ENCODE peak calls at places on chromosomes 3 and 15, in five cellular contexts. V is adipocyte; M is endothelial cell of umbilical vein; J is CD8-positive, alpha-beta memory T cell; K is ascending aorta. D is an unnamed sample.

GRCh38 chr3:172127929-172128580 is 88.7 kb downstream of the FNDC3B start:
- DNase-seq in K (no peak), M (no peak), J (no peak), V (no peak), D (no peak)

GRCh38 chr15:96273317-96274086 is 57.0 kb upstream of the NR2F2 start:
- DNase-seq in V (peak; percentile 57), M (peak; percentile 94), K (no peak), J (no peak), D (peak; percentile 97)

GRCh38 chr3:168730073-168730472 is 634.3 kb upstream of the GOLIM4 start:
- DNase-seq in J (no peak), V (no peak), M (no peak), K (no peak), D (no peak)

GRCh38 chr3:136142592-136142991 is 53.5 kb downstream of the MSL2 start:
- DNase-seq in K (no peak), M (peak; percentile 87), V (peak; percentile 56), J (no peak), D (peak; percentile 8)

GRCh38 chr3:98954806-98955205 is 53.3 kb upstream of the DCBLD2 start:
- DNase-seq in M (no peak), V (peak; percentile 34), K (no peak), J (no peak), D (no peak)

GRCh38 chr3:111080357-111080937 is 8.8 kb downstream of the NECTIN3 start:
- DNase-seq in V (peak; percentile 81), M (peak; percentile 66), J (no peak), K (no peak), D (no peak)

GRCh38 chr3:42742688-42743087 is 30.4 kb downstream of the CCDC13 start:
- DNase-seq in V (no peak), K (no peak), J (no peak), M (no peak), D (no peak)

GRCh38 chr3:140708815-140709214 is 31.0 kb downstream of the TRIM42 start:
- DNase-seq in J (no peak), M (no peak), K (no peak), V (peak; percentile 34), D (no peak)

GRCh38 chr15:64163662-64164362 is 990 bp upstream of the PPIB start:
- DNase-seq in M (no peak), K (no peak), V (no peak), J (no peak), D (no peak)

GRCh38 chr3:189464800-189465199 is 166.4 kb upstream of the TP63 start:
- DNase-seq in V (no peak), J (no peak), K (no peak), M (no peak), D (no peak)

GRCh38 chr3:5197470-5198312 is 10.2 kb downstream of the EDEM1 start:
- DNase-seq in M (no peak), K (no peak), V (peak; percentile 83), J (peak; percentile 65), D (no peak)

GRCh38 chr15:40930430-40931299 is 1.5 kb downstream of the DLL4 start:
- DNase-seq in K (no peak), M (peak; percentile 97), J (peak; percentile 41), V (peak; percentile 47), D (no peak)

GRCh38 chr15:62782100-62782791 is 260.3 kb upstream of the TPM1 start:
- DNase-seq in J (peak; percentile 6), V (peak; percentile 93), K (peak; percentile 91), M (peak; percentile 90), D (peak; percentile 56)

GRCh38 chr3:82506204-82506603 is 744.8 kb upstream of the GBE1 start:
- DNase-seq in M (no peak), J (no peak), K (no peak), V (no peak), D (no peak)

GRCh38 chr15:26805470-26805869 is 32.6 kb upstream of the GABRB3 start:
- DNase-seq in K (no peak), V (no peak), M (no peak), J (no peak), D (no peak)

GRCh38 chr3:179526989-179527391 is 35.7 kb upstream of the ACTL6A start:
- DNase-seq in K (peak; percentile 70), J (no peak), M (peak; percentile 94), V (peak; percentile 62), D (peak; percentile 78)

GRCh38 chr3:161413127-161413854 is 42.0 kb upstream of the SPTSSB start:
- DNase-seq in J (no peak), K (peak; percentile 73), V (peak; percentile 68), M (peak; percentile 66), D (peak; percentile 93)

GRCh38 chr15:44296625-44297524 is 8.4 kb downstream of the GOLM2 start:
- DNase-seq in J (no peak), M (peak; percentile 18), V (peak; percentile 44), K (no peak), D (no peak)

GRCh38 chr15:66724732-66725467 is 22.9 kb downstream of the SMAD6 start:
- DNase-seq in K (no peak), M (no peak), J (no peak), V (peak; percentile 91), D (no peak)

GRCh38 chr3:160797306-160797705 is 41.3 kb downstream of the PPM1L start:
- DNase-seq in K (no peak), M (no peak), V (no peak), J (no peak), D (no peak)

GRCh38 chr3:143972495-143973351 is 1.1 kb downstream of the DIPK2A start:
- DNase-seq in K (peak; percentile 88), M (peak; percentile 85), J (peak; percentile 78), V (peak; percentile 93), D (peak; percentile 70)

GRCh38 chr3:85476891-85477495 is 518.2 kb downstream of the CADM2 start:
- DNase-seq in V (no peak), J (no peak), M (no peak), K (no peak), D (no peak)

GRCh38 chr3:166304509-166305063 is 467.4 kb upstream of the BCHE start:
- DNase-seq in M (no peak), K (no peak), J (no peak), V (no peak), D (no peak)

GRCh38 chr3:66662894-66663293 is 162.1 kb upstream of the LRIG1 start:
- DNase-seq in M (no peak), K (no peak), V (no peak), J (no peak), D (no peak)

GRCh38 chr15:36885709-36886108 is 214.6 kb downstream of the MEIS2 start:
- DNase-seq in J (no peak), K (no peak), M (no peak), V (no peak), D (no peak)

GRCh38 chr3:111712294-111713180 is 117.4 kb upstream of the ZBED2 start:
- DNase-seq in V (no peak), K (peak; percentile 82), M (no peak), J (no peak), D (peak; percentile 74)

GRCh38 chr3:192933779-192934456 is 16.3 kb upstream of the MB21D2 start:
- DNase-seq in V (no peak), K (no peak), J (no peak), M (no peak), D (no peak)

GRCh38 chr3:122312826-122313225 is 12.2 kb upstream of the CSTA start:
- DNase-seq in V (no peak), K (no peak), M (no peak), J (no peak), D (no peak)

GRCh38 chr15:89003865-89004725 is 84.2 kb upstream of the ABHD2 start:
- DNase-seq in K (peak; percentile 69), V (peak; percentile 53), J (peak; percentile 8), M (peak; percentile 8), D (peak; percentile 17)

GRCh38 chr3:108051005-108051404 is 39.8 kb downstream of the CD47 start:
- DNase-seq in J (no peak), K (no peak), M (no peak), V (peak; percentile 45), D (no peak)

GRCh38 chr3:52051444-52051843 is 4.9 kb downstream of the DUSP7 start:
- DNase-seq in V (no peak), M (no peak), J (no peak), K (no peak), D (no peak)

GRCh38 chr3:52053307-52054304 is 2.8 kb downstream of the DUSP7 start:
- DNase-seq in M (peak; percentile 62), J (peak; percentile 27), K (no peak), V (peak; percentile 36), D (no peak)

GRCh38 chr3:52054689-52055511 is 1.5 kb downstream of the DUSP7 start:
- DNase-seq in J (peak; percentile 27), V (peak; percentile 69), K (no peak), M (peak; percentile 20), D (no peak)

GRCh38 chr3:52050571-52050970 is 5.8 kb downstream of the DUSP7 start:
- DNase-seq in V (no peak), M (no peak), J (no peak), K (no peak), D (no peak)

GRCh38 chr3:52052831-52053306 is 3.5 kb downstream of the DUSP7 start:
- DNase-seq in K (peak; percentile 94), J (peak; percentile 30), V (peak; percentile 86), M (peak; percentile 86), D (peak; percentile 34)
- H3K4me3 ChIP-seq in K (peak overlapping the region; percentile 69), J (peak overlapping the region; percentile 66), V (peak overlapping the region; percentile 51), M (peak overlapping the region; percentile 11), D (no peak overlapping the region)

GRCh38 chr3:100364421-100364820 is 29.9 kb downstream of the NIT2 start:
- DNase-seq in V (no peak), J (no peak), K (no peak), M (no peak), D (no peak)

GRCh38 chr3:100368421-100368820 is 32.5 kb downstream of the TOMM70 start:
- DNase-seq in K (no peak), J (no peak), V (no peak), M (peak; percentile 33), D (no peak)

GRCh38 chr3:100361897-100362296 is 27.3 kb downstream of the NIT2 start:
- DNase-seq in K (no peak), V (no peak), M (no peak), J (no peak), D (peak; percentile 37)

GRCh38 chr3:100370751-100371150 is 30.1 kb downstream of the TOMM70 start:
- DNase-seq in M (no peak), V (no peak), K (no peak), J (no peak), D (no peak)

GRCh38 chr3:100366424-100366823 is 31.9 kb downstream of the NIT2 start:
- DNase-seq in K (no peak), V (no peak), J (no peak), M (no peak), D (no peak)
- H3K36me3 ChIP-seq in K (peaks cover 40% of the 10 kb centered on the region), V (peaks cover 88% of the 10 kb centered on the region), J (peaks cover 26% of the 10 kb centered on the region), M (peaks cover 7% of the 10 kb centered on the region), D (peaks cover 96% of the 10 kb centered on the region)

DNA sequence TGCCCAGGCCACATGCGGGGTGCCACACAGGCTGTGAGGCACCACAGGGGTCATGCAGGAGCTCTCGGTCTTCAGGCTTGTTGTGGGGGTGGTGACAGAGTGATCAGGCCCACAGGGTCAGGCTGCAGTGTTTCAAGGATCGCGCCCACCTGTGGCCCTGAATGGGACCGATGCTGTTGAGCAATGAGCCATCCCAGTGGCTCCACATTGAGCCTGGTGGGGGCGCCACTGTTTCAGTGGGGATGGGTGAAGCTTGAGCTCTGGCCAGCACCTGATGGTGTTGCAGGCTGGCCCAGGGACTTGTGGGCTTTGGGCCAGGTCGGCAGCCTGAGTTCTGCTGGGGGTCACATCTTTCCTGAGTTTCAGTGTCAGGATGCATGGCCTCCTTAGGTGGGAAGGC is 230.1 kb downstream of the UBE3A start:
- DNase-seq in J (no peak), K (no peak), V (no peak), M (no peak), D (no peak)
- H3K9me3 ChIP-seq in J (no peaks in the 10 kb centered on the region), K (no peaks in the 10 kb centered on the region), V (no peaks in the 10 kb centered on the region), M (peaks cover 19% of the 10 kb centered on the region), D (no peaks in the 10 kb centered on the region)

GRCh38 chr15:68431037-68431791 is 749 bp downstream of the ITGA11 start:
- DNase-seq in K (no peak), V (peak; percentile 78), J (no peak), M (no peak), D (peak; percentile 64)
- H3K4me3 ChIP-seq in K (peak overlapping the region; percentile 69), V (peak overlapping the region; percentile 83), J (no peak overlapping the region), M (peak overlapping the region; percentile 37), D (peak overlapping the region; percentile 73)

GRCh38 chr3:138657508-138657907 is 48.9 kb downstream of the FAIM start:
- DNase-seq in J (no peak), M (no peak), K (no peak), V (no peak), D (no peak)
- H3K36me3 ChIP-seq in J (peaks cover 16% of the 10 kb centered on the region), M (peaks cover 6% of the 10 kb centered on the region), K (peaks cover 18% of the 10 kb centered on the region), V (no peaks in the 10 kb centered on the region), D (peaks cover 32% of the 10 kb centered on the region)